ENCODE peak calls at places on chromosomes 16 and 17, in four cellular contexts. One of them, this sample, is unnamed.

GRCh38 chr16:3501783-3502400 is 1.1 kb downstream of the CLUAP1 start:
- DNase-seq in HEK293T: no peak
- DNase-seq in HepG2: no peak
- DNase-seq in K562: no peak
- DNase-seq in this sample: no peak

GRCh38 chr16:85390511-85391174 is 222.5 kb upstream of the GSE1 start:
- DNase-seq in HEK293T: peak; percentile 60
- DNase-seq in HepG2: peak; percentile 90
- DNase-seq in K562: peak; percentile 91
- DNase-seq in this sample: no peak

GRCh38 chr17:8857919-8858318 is 9.6 kb downstream of the PIK3R6 start:
- DNase-seq in HEK293T: no peak
- DNase-seq in HepG2: no peak
- DNase-seq in K562: no peak
- DNase-seq in this sample: peak; percentile 95

GRCh38 chr17:78716814-78717393 is 65.2 kb downstream of the CYTH1 start:
- DNase-seq in HEK293T: no peak
- DNase-seq in HepG2: no peak
- DNase-seq in K562: no peak
- DNase-seq in this sample: no peak

GRCh38 chr17:58121925-58122324 is 26.3 kb upstream of the OR4D1 start:
- DNase-seq in HEK293T: peak; percentile 50
- DNase-seq in HepG2: peak; percentile 56
- DNase-seq in K562: peak; percentile 39
- DNase-seq in this sample: no peak

GRCh38 chr17:44177641-44178040 is 7.1 kb downstream of the ASB16 start:
- DNase-seq in HEK293T: no peak
- DNase-seq in HepG2: no peak
- DNase-seq in K562: no peak
- DNase-seq in this sample: no peak

GRCh38 chr17:80917716-80918560 is 73.7 kb upstream of the CHMP6 start:
- DNase-seq in HEK293T: no peak
- DNase-seq in HepG2: no peak
- DNase-seq in K562: no peak
- DNase-seq in this sample: no peak

GRCh38 chr17:59725691-59726090 is 18.2 kb downstream of the VMP1 start:
- DNase-seq in HEK293T: no peak
- DNase-seq in HepG2: peak; percentile 68
- DNase-seq in K562: no peak
- DNase-seq in this sample: no peak

GRCh38 chr17:55442953-55443683 is 21.5 kb upstream of the MMD start:
- DNase-seq in HEK293T: no peak
- DNase-seq in HepG2: peak; percentile 60
- DNase-seq in K562: no peak
- DNase-seq in this sample: no peak

GRCh38 chr17:81824595-81824994 is 8.5 kb downstream of the MCRIP1 start:
- DNase-seq in HEK293T: no peak
- DNase-seq in HepG2: no peak
- DNase-seq in K562: no peak
- DNase-seq in this sample: no peak

GRCh38 chr17:78933025-78933958 is 8.1 kb upstream of the TIMP2 start:
- DNase-seq in HEK293T: peak; percentile 37
- DNase-seq in HepG2: peak; percentile 93
- DNase-seq in K562: no peak
- DNase-seq in this sample: peak; percentile 45

GRCh38 chr17:80374732-80375118 is 40.2 kb upstream of the ENDOV start:
- DNase-seq in HEK293T: no peak
- DNase-seq in HepG2: no peak
- DNase-seq in K562: no peak
- DNase-seq in this sample: no peak

GRCh38 chr16:76946879-76947278 is 244.1 kb upstream of the MON1B start:
- DNase-seq in HEK293T: no peak
- DNase-seq in HepG2: peak; percentile 20
- DNase-seq in K562: peak; percentile 53
- DNase-seq in this sample: no peak

GRCh38 chr17:19461139-19461538 is 50.1 kb downstream of the RNF112 start:
- DNase-seq in HEK293T: no peak
- DNase-seq in HepG2: no peak
- DNase-seq in K562: no peak
- DNase-seq in this sample: peak; percentile 7

GRCh38 chr17:61689610-61690180 is 98.7 kb upstream of the NACA2 start:
- DNase-seq in HEK293T: no peak
- DNase-seq in HepG2: no peak
- DNase-seq in K562: no peak
- DNase-seq in this sample: no peak

GRCh38 chr17:47663997-47664941 is 14.6 kb downstream of the KPNB1 start:
- DNase-seq in HEK293T: peak; percentile 68
- DNase-seq in HepG2: peak; percentile 63
- DNase-seq in K562: peak; percentile 54
- DNase-seq in this sample: peak; percentile 41

GRCh38 chr16:85523602-85524364 is 89.3 kb upstream of the GSE1 start:
- DNase-seq in HEK293T: peak; percentile 66
- DNase-seq in HepG2: peak; percentile 82
- DNase-seq in K562: peak; percentile 81
- DNase-seq in this sample: no peak

GRCh38 chr16:63617990-63618763 is 1503.7 kb downstream of the CDH11 start:
- DNase-seq in HEK293T: no peak
- DNase-seq in HepG2: no peak
- DNase-seq in K562: no peak
- DNase-seq in this sample: no peak

GRCh38 chr16:29819506-29819905 is 756 bp upstream of the MVP start:
- DNase-seq in HEK293T: no peak
- DNase-seq in HepG2: no peak
- DNase-seq in K562: no peak
- DNase-seq in this sample: no peak

GRCh38 chr17:17938388-17939107 is 33.7 kb downstream of the TOM1L2 start:
- DNase-seq in HEK293T: no peak
- DNase-seq in HepG2: no peak
- DNase-seq in K562: no peak
- DNase-seq in this sample: no peak

GRCh38 chr17:35293151-35293837 is 50.4 kb downstream of the SLFN5 start:
- DNase-seq in HEK293T: no peak
- DNase-seq in HepG2: no peak
- DNase-seq in K562: no peak
- DNase-seq in this sample: no peak

GRCh38 chr17:68048996-68049395 is 13.5 kb downstream of the KPNA2 start:
- DNase-seq in HEK293T: peak; percentile 18
- DNase-seq in HepG2: no peak
- DNase-seq in K562: peak; percentile 39
- DNase-seq in this sample: no peak

GRCh38 chr16:17301593-17302135 is 169.1 kb downstream of the XYLT1 start:
- DNase-seq in HEK293T: no peak
- DNase-seq in HepG2: no peak
- DNase-seq in K562: no peak
- DNase-seq in this sample: peak; percentile 98

GRCh38 chr17:44331249-44331760 is 6.7 kb upstream of the SLC25A39 start:
- DNase-seq in HEK293T: peak; percentile 72
- DNase-seq in HepG2: peak; percentile 84
- DNase-seq in K562: peak; percentile 70
- DNase-seq in this sample: no peak

GRCh38 chr16:26554030-26554429 is 512.7 kb upstream of the C16orf82 start:
- DNase-seq in HEK293T: no peak
- DNase-seq in HepG2: no peak
- DNase-seq in K562: no peak
- DNase-seq in this sample: no peak

GRCh38 chr17:46024590-46024989 is 25.5 kb downstream of the STH start:
- DNase-seq in HEK293T: no peak
- DNase-seq in HepG2: no peak
- DNase-seq in K562: no peak
- DNase-seq in this sample: no peak

GRCh38 chr17:9183297-9183696 is 162.0 kb downstream of the NTN1 start:
- DNase-seq in HEK293T: no peak
- DNase-seq in HepG2: no peak
- DNase-seq in K562: no peak
- DNase-seq in this sample: no peak

GRCh38 chr17:37056622-37057021 is 107.9 kb downstream of the AATF start:
- DNase-seq in HEK293T: no peak
- DNase-seq in HepG2: no peak
- DNase-seq in K562: no peak
- DNase-seq in this sample: no peak

GRCh38 chr16:47460301-47460754 is 535 bp downstream of the ITFG1 start:
- DNase-seq in HEK293T: no peak
- DNase-seq in HepG2: no peak
- DNase-seq in K562: no peak
- DNase-seq in this sample: no peak

GRCh38 chr17:41710472-41711090 is 1.6 kb upstream of the GAST start:
- DNase-seq in HEK293T: no peak
- DNase-seq in HepG2: no peak
- DNase-seq in K562: no peak
- DNase-seq in this sample: no peak

GRCh38 chr17:66950325-66950724 is 14.2 kb upstream of the CACNG4 start:
- DNase-seq in HEK293T: no peak
- DNase-seq in HepG2: no peak
- DNase-seq in K562: no peak
- DNase-seq in this sample: no peak

DNA sequence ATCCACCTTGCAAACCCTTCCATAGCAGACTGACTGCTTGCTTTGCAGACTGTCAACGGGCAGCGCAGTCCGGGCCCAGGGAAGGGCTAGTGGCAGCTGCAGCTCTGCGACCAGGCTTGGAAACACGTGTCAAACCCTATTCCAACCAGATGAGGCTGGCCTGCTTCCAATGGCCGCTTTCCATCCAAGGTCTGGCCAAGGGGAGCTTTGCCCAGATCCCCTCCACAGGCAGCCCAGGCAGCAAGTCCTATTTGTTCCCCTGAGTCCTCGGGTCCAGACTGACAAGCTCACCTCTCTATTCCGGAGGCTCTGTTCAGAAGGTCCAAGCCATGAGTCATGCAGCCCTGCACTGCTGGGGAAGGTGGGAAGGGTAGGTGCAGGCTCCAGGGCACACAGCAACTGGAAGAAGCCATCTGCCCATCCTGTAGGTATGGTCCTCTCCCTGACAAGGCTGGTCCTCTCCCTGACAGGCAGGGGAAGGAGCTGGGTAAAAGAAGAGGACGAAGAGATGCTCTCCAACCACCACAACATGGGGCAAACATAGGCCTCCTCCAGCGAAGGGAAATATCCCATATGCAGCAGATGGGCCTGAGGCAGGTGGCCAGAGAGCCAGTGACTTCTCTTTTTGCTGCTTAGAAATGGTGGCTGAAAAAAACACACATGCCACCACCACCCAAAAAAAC is 22.6 kb upstream of the AXIN2 start:
- DNase-seq in HEK293T: no peak
- DNase-seq in HepG2: peak; percentile 71
- DNase-seq in K562: no peak
- DNase-seq in this sample: no peak
- TF ChIP-seq FOXM1 in HEK293T: no peak
- TF ChIP-seq FOXM1 in HepG2: no peak
- TF ChIP-seq FOXM1 in K562: no peak
- TF ChIP-seq FOXM1 in this sample: no peak

GRCh38 chr17:32570081-32570396 is 83.2 kb downstream of the CDK5R1 start:
- DNase-seq in HEK293T: no peak
- DNase-seq in HepG2: no peak
- DNase-seq in K562: no peak
- DNase-seq in this sample: no peak
- TF ChIP-seq FOXK2 in HEK293T: no peak
- TF ChIP-seq FOXK2 in HepG2: no peak
- TF ChIP-seq FOXK2 in K562: no peak
- TF ChIP-seq FOXK2 in this sample: no peak

DNA sequence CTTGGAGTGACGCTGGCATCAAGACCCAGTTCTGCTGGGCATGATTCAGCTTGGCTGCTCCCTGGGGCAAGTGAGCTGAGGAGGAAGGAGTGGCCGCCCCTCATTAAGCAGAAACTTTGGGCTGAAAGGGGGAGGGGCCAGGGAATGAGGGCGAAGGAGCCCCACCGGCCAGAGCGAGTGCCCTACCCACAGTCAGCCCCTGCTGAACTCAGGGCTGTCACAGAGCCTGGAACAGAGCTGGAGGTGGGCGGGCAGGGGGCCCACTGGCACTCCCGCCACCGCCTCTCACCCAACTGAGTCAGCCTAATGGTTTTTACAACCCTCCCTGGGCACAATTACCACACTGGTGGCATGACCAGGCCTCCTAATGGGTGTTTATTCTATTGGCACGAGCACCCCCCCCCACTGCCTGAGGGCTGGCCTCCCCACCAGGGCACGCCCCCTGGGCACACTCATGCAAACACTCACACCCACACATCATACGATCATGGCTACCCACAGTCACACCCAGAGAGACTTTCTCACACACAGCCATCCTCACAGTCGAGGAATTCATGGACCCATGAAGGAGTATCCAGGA is 19.2 kb downstream of the UNC119 start:
- DNase-seq in HEK293T: no peak
- DNase-seq in HepG2: no peak
- DNase-seq in K562: no peak
- DNase-seq in this sample: no peak
- TF ChIP-seq FOXM1 in HEK293T: no peak
- TF ChIP-seq FOXM1 in HepG2: no peak
- TF ChIP-seq FOXM1 in K562: no peak
- TF ChIP-seq FOXM1 in this sample: no peak

DNA sequence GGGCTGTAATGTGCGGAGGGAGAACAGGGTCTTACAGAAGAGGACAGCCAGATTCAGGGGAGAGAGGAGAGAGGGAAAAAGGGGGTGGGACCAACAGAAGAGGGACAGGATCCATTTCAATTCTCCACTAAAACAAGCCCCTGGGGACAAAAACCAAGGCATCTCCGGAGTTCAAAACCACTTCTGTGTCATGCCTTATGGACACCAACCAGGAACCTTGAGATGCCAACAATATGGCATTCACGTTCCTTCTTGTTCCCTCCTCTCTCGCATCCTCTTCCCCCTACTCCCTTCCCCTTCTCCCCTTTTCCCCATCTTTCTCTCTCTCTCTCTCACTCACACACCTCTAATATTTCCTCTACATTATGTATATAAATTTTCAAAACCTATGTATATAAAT is 123.2 kb downstream of the SLC39A11 start:
- DNase-seq in HEK293T: no peak
- DNase-seq in HepG2: no peak
- DNase-seq in K562: no peak
- DNase-seq in this sample: no peak
- TF ChIP-seq FOXK2 in HEK293T: no peak
- TF ChIP-seq FOXK2 in HepG2: no peak
- TF ChIP-seq FOXK2 in K562: no peak
- TF ChIP-seq FOXK2 in this sample: no peak

This sample was measured in GM12878.